ENCODE peak calls at places on chromosome 1, in seven cellular contexts. H is K562, J is GM06990, N is transverse colon, Q is brain microvascular endothelial cell, S is prostate gland, U is IMR-90. I is an unnamed sample.

GRCh38 chr1:167659440-167659839 is 29.4 kb downstream of the RCSD1 start:
- DNase-seq in Q (peak), U (no peak), J (no peak), N (no peak), H (peak), S (no peak), I (no peak)

GRCh38 chr1:156484480-156485058 is 16.0 kb downstream of the MEF2D start:
- DNase-seq in N (no peak), Q (no peak), S (no peak), H (no peak), J (no peak), U (no peak), I (peak)

GRCh38 chr1:76919123-76919522 is 51.8 kb downstream of the ST6GALNAC5 start:
- DNase-seq in Q (no peak), N (no peak), H (no peak), J (no peak), S (no peak), U (no peak), I (no peak)

GRCh38 chr1:64850846-64851245 is 106.0 kb downstream of the RAVER2 start:
- DNase-seq in Q (no peak), N (no peak), U (no peak), S (no peak), H (no peak), J (no peak), I (no peak)

GRCh38 chr1:2821970-2822620 is 20.6 kb upstream of the TTC34 start:
- DNase-seq in Q (no peak), U (no peak), S (peak), J (no peak), N (peak), H (peak), I (peak)

GRCh38 chr1:23194119-23194984 is 22.9 kb downstream of the HTR1D start:
- DNase-seq in S (no peak), N (no peak), U (peak), H (no peak), J (no peak), Q (peak), I (peak)

GRCh38 chr1:54651608-54652007 is 10.0 kb downstream of the MROH7 start:
- DNase-seq in N (no peak), J (no peak), H (no peak), U (no peak), S (no peak), Q (no peak), I (peak)

GRCh38 chr1:70372426-70372825 is 17.9 kb upstream of the ANKRD13C start:
- DNase-seq in H (no peak), Q (no peak), U (no peak), J (no peak), N (no peak), S (no peak), I (no peak)

GRCh38 chr1:117654485-117655219 is 48.8 kb downstream of the TENT5C start:
- DNase-seq in N (no peak), U (no peak), S (no peak), H (no peak), J (peak), Q (no peak), I (no peak)

GRCh38 chr1:24909388-24909898 is 20.6 kb downstream of the RUNX3 start:
- DNase-seq in H (peak), N (peak), U (peak), Q (peak), J (peak), S (no peak), I (peak)

GRCh38 chr1:14915356-14916054 is 238.0 kb upstream of the TMEM51 start:
- DNase-seq in H (peak), J (no peak), N (peak), S (peak), U (peak), Q (no peak), I (peak)

GRCh38 chr1:197890936-197891335 is 11.5 kb upstream of the C1orf53 start:
- DNase-seq in S (no peak), Q (no peak), H (no peak), J (no peak), N (no peak), U (no peak), I (no peak)

GRCh38 chr1:31897534-31898100 is 40.6 kb downstream of the PTP4A2 start:
- DNase-seq in S (peak), Q (no peak), H (no peak), J (no peak), N (no peak), U (no peak), I (peak)

GRCh38 chr1:11488201-11488770 is 9.3 kb downstream of the DISP3 start:
- DNase-seq in H (no peak), J (no peak), Q (no peak), N (no peak), U (no peak), S (no peak), I (no peak)

GRCh38 chr1:17434016-17434415 is 5.5 kb downstream of the RCC2 start:
- DNase-seq in U (no peak), J (no peak), Q (no peak), H (no peak), N (no peak), S (no peak), I (peak)

GRCh38 chr1:93347319-93347899 is 1.7 kb downstream of the DR1 start:
- DNase-seq in N (no peak), S (no peak), H (no peak), J (no peak), Q (no peak), U (no peak), I (no peak)

GRCh38 chr1:182248721-182249120 is 142.9 kb downstream of the GLUL start:
- DNase-seq in Q (no peak), J (peak), H (no peak), N (no peak), U (no peak), S (no peak), I (no peak)

GRCh38 chr1:72000809-72001208 is 281.5 kb downstream of the NEGR1 start:
- DNase-seq in U (peak), Q (no peak), S (no peak), H (no peak), J (no peak), N (no peak), I (no peak)

GRCh38 chr1:241503444-241503843 is 16.1 kb downstream of the FH start:
- DNase-seq in N (no peak), J (no peak), U (no peak), H (no peak), S (no peak), Q (no peak), I (no peak)

GRCh38 chr1:207825719-207826556 is 74.1 kb downstream of the CD46 start:
- DNase-seq in U (peak), Q (peak), N (peak), S (no peak), J (peak), H (peak), I (no peak)

GRCh38 chr1:112704908-112705627 is 1.9 kb downstream of the RHOC start:
- DNase-seq in U (peak), N (peak), Q (peak), H (peak), J (peak), S (peak), I (peak)

GRCh38 chr1:184163674-184164470 is 112.3 kb downstream of the TSEN15 start:
- DNase-seq in S (no peak), Q (peak), H (no peak), U (peak), N (no peak), J (peak), I (peak)

GRCh38 chr1:7174980-7175379 is 389.7 kb downstream of the CAMTA1 start:
- DNase-seq in H (no peak), S (no peak), J (no peak), Q (no peak), N (no peak), U (no peak), I (peak)

GRCh38 chr1:210447456-210448057 is 118.9 kb downstream of the HHAT start:
- DNase-seq in Q (no peak), N (no peak), S (no peak), H (no peak), U (no peak), J (no peak), I (no peak)

GRCh38 chr1:1402081-1402900 is 3.2 kb upstream of the CCNL2 start:
- DNase-seq in N (peak), S (no peak), Q (peak), U (peak), H (no peak), J (no peak), I (peak)

GRCh38 chr1:92945748-92946270 is 15.5 kb downstream of the DIPK1A start:
- DNase-seq in U (no peak), S (no peak), J (no peak), Q (no peak), H (no peak), N (no peak), I (no peak)

GRCh38 chr1:224182057-224182865 is 779 bp upstream of the DEGS1 start:
- DNase-seq in S (no peak), J (no peak), U (no peak), H (no peak), Q (no peak), N (peak), I (peak)

GRCh38 chr1:178241837-178242236 is 147.9 kb downstream of the RASAL2 start:
- DNase-seq in J (no peak), H (no peak), S (no peak), U (no peak), N (no peak), Q (no peak), I (no peak)

GRCh38 chr1:153566414-153567371 is 1.0 kb upstream of the S100A2 start:
- DNase-seq in S (peak), H (peak), Q (peak), N (peak), J (peak), U (peak), I (peak)

GRCh38 chr1:214552174-214552608 is 789 bp upstream of the PTPN14 start:
- DNase-seq in J (no peak), Q (peak), H (no peak), S (peak), N (peak), U (peak), I (peak)

GRCh38 chr1:12448746-12449177 is 169.2 kb downstream of the DHRS3 start:
- DNase-seq in N (no peak), J (no peak), S (no peak), Q (peak), H (peak), U (peak), I (no peak)

GRCh38 chr1:167500283-167500860 is 18.0 kb downstream of the CD247 start:
- DNase-seq in Q (no peak), H (no peak), S (no peak), J (peak), N (no peak), U (no peak), I (no peak)

GRCh38 chr1:203180611-203181330 is 5.1 kb upstream of the MYBPH start:
- DNase-seq in N (no peak), J (no peak), U (no peak), H (no peak), Q (no peak), S (no peak), I (peak)

GRCh38 chr1:162220009-162220539 is 150.6 kb downstream of the NOS1AP start:
- DNase-seq in U (no peak), N (no peak), Q (no peak), S (no peak), H (no peak), J (no peak), I (no peak)

GRCh38 chr1:59062743-59063142 is 234.2 kb upstream of the FGGY start:
- DNase-seq in J (no peak), N (peak), U (peak), H (no peak), Q (peak), S (no peak), I (peak)

GRCh38 chr1:39425634-39426033 is 65.8 kb upstream of the BMP8A start:
- DNase-seq in H (no peak), U (no peak), S (no peak), N (no peak), J (no peak), Q (no peak), I (no peak)

GRCh38 chr1:59178803-59179202 is 118.1 kb upstream of the FGGY start:
- DNase-seq in J (no peak), Q (no peak), N (no peak), U (no peak), H (no peak), S (no peak), I (no peak)

GRCh38 chr1:93346472-93346991 is 825 bp downstream of the DR1 start:
- DNase-seq in J (peak), N (peak), Q (no peak), U (peak), H (peak), S (peak), I (peak)

GRCh38 chr1:155880251-155880650 is 20.9 kb downstream of the SYT11 start:
- DNase-seq in Q (no peak), N (no peak), S (no peak), H (no peak), J (no peak), U (no peak), I (no peak)

GRCh38 chr1:99728494-99729235 is 37.8 kb downstream of the FRRS1 start:
- DNase-seq in Q (peak), U (peak), J (no peak), S (no peak), H (peak), N (no peak), I (peak)
- TF ChIP-seq CTCF in Q (peak), U (peak), J (peak), S (peak), H (peak), N (peak), I (peak)

GRCh38 chr1:5565281-5565680 is 426.9 kb downstream of the NPHP4 start:
- DNase-seq in U (no peak), H (no peak), S (no peak), J (no peak), Q (no peak), N (no peak), I (no peak)

GRCh38 chr1:5567839-5568238 is 424.4 kb downstream of the NPHP4 start:
- DNase-seq in Q (no peak), H (no peak), S (no peak), U (no peak), N (no peak), J (no peak), I (no peak)

GRCh38 chr1:5565726-5566125 is 426.5 kb downstream of the NPHP4 start:
- DNase-seq in S (no peak), H (no peak), U (no peak), N (no peak), Q (no peak), J (no peak), I (no peak)

GRCh38 chr1:5564578-5565257 is 427.5 kb downstream of the NPHP4 start:
- DNase-seq in N (no peak), Q (no peak), S (no peak), U (no peak), J (no peak), H (peak), I (no peak)

DNA sequence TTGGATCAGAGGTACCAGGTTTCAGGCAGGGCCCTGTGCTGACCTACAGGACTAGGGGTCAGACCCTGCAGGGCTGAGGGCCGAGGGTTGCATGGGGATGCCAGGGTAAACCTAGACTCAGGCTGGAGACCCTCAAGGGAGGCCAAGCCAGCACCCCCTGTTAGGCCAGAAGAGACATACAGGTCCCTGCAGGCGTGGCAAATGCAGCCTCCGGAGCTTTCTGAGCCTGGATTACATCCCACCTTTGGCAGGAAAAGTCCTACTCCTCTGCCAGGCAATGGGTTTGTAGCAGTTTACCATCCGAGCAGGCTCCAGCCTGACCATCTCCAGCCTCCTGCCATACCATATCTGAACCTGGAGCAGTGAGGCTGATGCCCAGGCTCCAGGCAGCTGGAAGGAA is 425.3 kb downstream of the NPHP4 start:
- DNase-seq in S (no peak), U (no peak), N (no peak), H (peak), Q (no peak), J (no peak), I (no peak)
- H3K4me3 ChIP-seq in S (no peak), U (no peak), N (no peak), H (no peak), Q (no peak), J (no peak), I (no peak)

GRCh38 chr1:223176437-223176836 is 33.4 kb upstream of the TLR5 start:
- DNase-seq in H (no peak), U (no peak), N (no peak), J (no peak), Q (no peak), S (no peak), I (no peak)

GRCh38 chr1:223177681-223178080 is 34.6 kb upstream of the TLR5 start:
- DNase-seq in S (no peak), N (peak), J (no peak), Q (no peak), H (no peak), U (no peak), I (no peak)

GRCh38 chr1:223175633-223176032 is 32.6 kb upstream of the TLR5 start:
- DNase-seq in N (no peak), U (no peak), S (no peak), J (no peak), Q (no peak), H (no peak), I (no peak)

GRCh38 chr1:223179280-223179679 is 36.2 kb upstream of the TLR5 start:
- DNase-seq in S (no peak), U (no peak), N (no peak), Q (no peak), J (no peak), H (no peak), I (peak)

GRCh38 chr1:223175032-223175431 is 32.0 kb upstream of the TLR5 start:
- DNase-seq in J (no peak), N (no peak), U (peak), H (no peak), S (no peak), Q (no peak), I (no peak)
- TF ChIP-seq CTCF in J (no peak), N (no peak), U (peak), H (peak), S (peak), Q (peak), I (peak)

GRCh38 chr1:160115545-160116276 is at the start of gene ATP1A2:
- DNase-seq in J (no peak), U (no peak), Q (no peak), S (no peak), H (no peak), N (no peak), I (peak)
- H3K4me3 ChIP-seq in J (no peak), U (no peak), Q (no peak), S (peak), H (no peak), N (no peak), I (no peak)

GRCh38 chr1:161037661-161038522 is 872 bp downstream of the TSTD1 start:
- DNase-seq in H (no peak), N (peak), U (no peak), S (peak), Q (no peak), J (no peak), I (peak)

GRCh38 chr1:161039154-161039545 is 386 bp upstream of the TSTD1 start:
- DNase-seq in S (no peak), J (no peak), Q (no peak), H (no peak), N (no peak), U (no peak), I (peak)

GRCh38 chr1:161039546-161039945 is 782 bp upstream of the TSTD1 start:
- DNase-seq in Q (no peak), S (no peak), J (no peak), U (no peak), N (no peak), H (no peak), I (peak)

GRCh38 chr1:161033751-161034150 is 5.0 kb downstream of the TSTD1 start:
- DNase-seq in S (no peak), U (no peak), J (no peak), Q (no peak), H (no peak), N (no peak), I (no peak)

DNA sequence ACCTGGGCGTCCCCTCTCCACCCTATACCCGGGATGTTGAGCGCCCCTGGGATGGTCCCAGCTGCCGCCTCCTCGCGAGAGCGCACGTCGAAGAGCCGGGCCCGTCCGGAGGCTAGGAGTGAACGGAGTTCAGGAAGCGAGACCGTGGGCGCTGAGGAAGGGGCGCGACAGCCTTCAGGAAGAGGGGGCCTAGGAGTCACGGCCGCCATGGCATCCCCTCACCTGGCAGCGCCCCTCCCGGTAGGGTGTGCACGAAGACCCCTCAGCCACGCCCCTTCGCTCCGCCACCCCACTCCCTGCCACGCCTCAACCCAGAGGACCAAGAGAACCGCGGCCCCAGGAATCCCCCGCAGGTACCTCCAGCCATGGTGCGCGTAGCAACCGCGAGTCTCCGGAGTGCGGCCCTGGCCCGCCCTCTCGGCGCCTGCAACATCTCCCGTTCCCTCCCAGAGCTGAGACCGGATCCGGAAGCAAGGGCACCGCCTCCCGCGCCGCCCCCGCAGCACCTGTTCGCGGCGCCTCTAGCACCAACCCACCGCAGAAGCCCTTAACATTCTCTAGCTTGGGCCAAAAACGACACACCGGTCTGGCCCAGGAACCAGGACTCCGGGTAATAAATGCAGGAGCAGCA is at the start of gene TSTD1:
- DNase-seq in J (peak), Q (no peak), N (peak), S (peak), H (no peak), U (no peak), I (peak)
- TF ChIP-seq CTCF in J (no peak), Q (no peak), N (no peak), S (peak), H (no peak), U (no peak), I (no peak)

GRCh38 chr1:43703836-43704235 is 3.5 kb upstream of the ST3GAL3 start:
- DNase-seq in H (no peak), J (no peak), N (no peak), Q (no peak), S (no peak), U (peak), I (no peak)
- H3K4me3 ChIP-seq in H (no peak), J (no peak), N (no peak), Q (no peak), S (no peak), U (no peak), I (no peak)

GRCh38 chr1:238789916-238790667 is 596.3 kb upstream of the CHRM3 start:
- DNase-seq in S (no peak), J (no peak), U (no peak), N (no peak), Q (no peak), H (no peak), I (peak)
- TF ChIP-seq CTCF in S (no peak), J (no peak), U (no peak), N (no peak), Q (no peak), H (no peak), I (no peak)

GRCh38 chr1:230858236-230858820 is 10.0 kb downstream of the C1orf198 start:
- DNase-seq in J (no peak), H (no peak), U (no peak), N (no peak), Q (no peak), S (no peak), I (no peak)
- H3K4me3 ChIP-seq in J (no peak), H (no peak), U (no peak), N (no peak), Q (no peak), S (no peak), I (no peak)

GRCh38 chr1:234978397-234979291 is 150.0 kb downstream of the TOMM20 start:
- DNase-seq in Q (peak), S (no peak), H (peak), N (peak), J (peak), U (peak), I (no peak)
- TF ChIP-seq CTCF in Q (peak), S (no peak), H (no peak), N (peak), J (peak), U (peak), I (no peak)